ENCODE peak calls at places on chromosomes 7 and 10, in eight cellular contexts. P, V, H, J, W, R, G and C are unnamed samples.

GRCh38 chr10:61642073-61642637 is 20.6 kb upstream of the CABCOCO1 start:
- DNase-seq in P (no peak), V (no peak), H (no peak), J (no peak), W (peak; percentile 31), R (no peak), G (no peak), C (no peak)

GRCh38 chr7:84297606-84298005 is 103.0 kb upstream of the SEMA3A start:
- DNase-seq in P (no peak), V (no peak), H (no peak), J (no peak), W (no peak), R (no peak), G (no peak), C (no peak)

GRCh38 chr7:24800073-24800472 is 42.8 kb upstream of the GSDME start:
- DNase-seq in P (no peak), V (no peak), H (no peak), J (no peak), W (no peak), R (no peak), G (no peak), C (no peak)

GRCh38 chr10:30070001-30070759 is 10.8 kb upstream of the JCAD start:
- DNase-seq in P (no peak), V (no peak), H (no peak), J (no peak), W (no peak), R (peak; percentile 57), G (peak; percentile 77), C (no peak)

GRCh38 chr10:114631678-114632417 is 26.2 kb downstream of the ABLIM1 start:
- DNase-seq in P (peak; percentile 74), V (peak; percentile 54), H (peak; percentile 67), J (peak; percentile 57), W (no peak), R (peak; percentile 13), G (peak; percentile 13), C (peak; percentile 6)

GRCh38 chr10:4981722-4982471 is 18.7 kb downstream of the AKR1C1 start:
- DNase-seq in P (no peak), V (peak; percentile 57), H (no peak), J (no peak), W (peak; percentile 46), R (peak; percentile 65), G (peak; percentile 62), C (no peak)

GRCh38 chr7:288671-289101 is 1.3 kb upstream of the FOXL3 start:
- DNase-seq in P (no peak), V (peak; percentile 42), H (peak; percentile 11), J (no peak), W (no peak), R (no peak), G (no peak), C (no peak)

GRCh38 chr7:26853788-26854393 is 10.5 kb downstream of the SKAP2 start:
- DNase-seq in P (no peak), V (no peak), H (no peak), J (no peak), W (peak; percentile 87), R (no peak), G (peak; percentile 60), C (no peak)

GRCh38 chr10:114779803-114780609 is 41.6 kb upstream of the FHIP2A start:
- DNase-seq in P (no peak), V (no peak), H (no peak), J (no peak), W (peak; percentile 94), R (no peak), G (peak; percentile 81), C (no peak)

GRCh38 chr10:33295851-33296250 is 38.6 kb downstream of the NRP1 start:
- DNase-seq in P (no peak), V (no peak), H (no peak), J (no peak), W (no peak), R (no peak), G (no peak), C (no peak)

GRCh38 chr7:84479059-84479458 is 284.5 kb upstream of the SEMA3A start:
- DNase-seq in P (no peak), V (no peak), H (no peak), J (no peak), W (no peak), R (no peak), G (no peak), C (no peak)

GRCh38 chr10:43574035-43574892 is at the start of gene ZNF239:
- DNase-seq in P (peak; percentile 87), V (peak; percentile 95), H (peak; percentile 95), J (peak; percentile 92), W (peak; percentile 92), R (peak; percentile 93), G (peak; percentile 96), C (peak; percentile 76)

GRCh38 chr7:151834281-151835035 is 42.5 kb downstream of the PRKAG2 start:
- DNase-seq in P (no peak), V (peak; percentile 20), H (no peak), J (no peak), W (no peak), R (no peak), G (no peak), C (no peak)

GRCh38 chr10:11678074-11678793 is 63.9 kb upstream of the ECHDC3 start:
- DNase-seq in P (no peak), V (peak; percentile 22), H (no peak), J (no peak), W (peak; percentile 15), R (no peak), G (peak; percentile 53), C (no peak)

GRCh38 chr10:123380491-123381085 is 226.4 kb downstream of the BUB3 start:
- DNase-seq in P (no peak), V (no peak), H (no peak), J (no peak), W (peak; percentile 6), R (no peak), G (peak; percentile 29), C (no peak)

GRCh38 chr7:91345449-91345848 is 81.2 kb downstream of the FZD1 start:
- DNase-seq in P (no peak), V (no peak), H (no peak), J (no peak), W (no peak), R (no peak), G (no peak), C (no peak)

GRCh38 chr7:3272691-3273141 is 28.3 kb upstream of the SDK1 start:
- DNase-seq in P (no peak), V (no peak), H (no peak), J (no peak), W (peak; percentile 97), R (no peak), G (peak; percentile 61), C (no peak)

GRCh38 chr10:103069453-103070331 is 123.4 kb downstream of the NT5C2 start:
- DNase-seq in P (peak; percentile 65), V (peak; percentile 73), H (peak; percentile 61), J (peak; percentile 48), W (peak; percentile 52), R (peak; percentile 34), G (peak; percentile 64), C (peak; percentile 62)

GRCh38 chr7:93972029-93972725 is 32.0 kb downstream of the BET1 start:
- DNase-seq in P (no peak), V (no peak), H (no peak), J (no peak), W (no peak), R (no peak), G (no peak), C (no peak)

GRCh38 chr7:24756989-24757798 is at the start of gene GSDME:
- DNase-seq in P (peak; percentile 86), V (peak; percentile 57), H (peak; percentile 73), J (peak; percentile 70), W (peak; percentile 71), R (peak; percentile 36), G (peak; percentile 80), C (peak; percentile 36)

GRCh38 chr10:43254199-43254730 is 12.6 kb downstream of the RASGEF1A start:
- DNase-seq in P (peak; percentile 20), V (peak; percentile 46), H (peak; percentile 16), J (no peak), W (no peak), R (no peak), G (no peak), C (no peak)

GRCh38 chr10:73650537-73651331 is 5.1 kb downstream of the SYNPO2L start:
- DNase-seq in P (no peak), V (no peak), H (peak; percentile 92), J (peak; percentile 58), W (peak; percentile 69), R (no peak), G (peak; percentile 50), C (no peak)
- H3K27ac ChIP-seq in P (no peak overlapping the region), V (no peak overlapping the region), H (peak overlapping the region; percentile 98), J (peak overlapping the region; percentile 81), W (peak overlapping the region; percentile 63), R (peak overlapping the region; percentile 40), G (peak overlapping the region; percentile 100), C (no peak overlapping the region)

GRCh38 chr10:18310761-18311160 is 170.5 kb downstream of the CACNB2 start:
- DNase-seq in P (no peak), V (no peak), H (no peak), J (no peak), W (no peak), R (no peak), G (no peak), C (no peak)
- H3K9me3 ChIP-seq in P (no peaks in the 10 kb centered on the region), V (no peaks in the 10 kb centered on the region), H (no peaks in the 10 kb centered on the region), J (no peaks in the 10 kb centered on the region), W (no peaks in the 10 kb centered on the region), R (no peaks in the 10 kb centered on the region), G (no peaks in the 10 kb centered on the region), C (no peaks in the 10 kb centered on the region)

GRCh38 chr7:10973942-10974716 is 457 bp downstream of the PHF14 start:
- DNase-seq in P (peak; percentile 46), V (no peak), H (peak; percentile 40), J (no peak), W (peak; percentile 49), R (peak; percentile 44), G (peak; percentile 40), C (no peak)

GRCh38 chr7:10973061-10973941 is at the start of gene PHF14:
- DNase-seq in P (peak; percentile 97), V (peak; percentile 98), H (peak; percentile 98), J (peak; percentile 97), W (peak; percentile 97), R (peak; percentile 96), G (peak; percentile 99), C (peak; percentile 93)

GRCh38 chr7:10974717-10975032 is 1.0 kb downstream of the PHF14 start:
- DNase-seq in P (no peak), V (no peak), H (no peak), J (no peak), W (no peak), R (no peak), G (no peak), C (no peak)

GRCh38 chr7:10981317-10981716 is 7.6 kb downstream of the PHF14 start:
- DNase-seq in P (no peak), V (no peak), H (no peak), J (no peak), W (no peak), R (no peak), G (no peak), C (no peak)

GRCh38 chr7:10977113-10977512 is 3.4 kb downstream of the PHF14 start:
- DNase-seq in P (no peak), V (no peak), H (no peak), J (no peak), W (no peak), R (no peak), G (no peak), C (no peak)
- H3K27me3 ChIP-seq in P (no peaks in the 10 kb centered on the region), V (no peaks in the 10 kb centered on the region), H (no peaks in the 10 kb centered on the region), J (no peaks in the 10 kb centered on the region), W (no peaks in the 10 kb centered on the region), R (no peaks in the 10 kb centered on the region), G (no peaks in the 10 kb centered on the region), C (no peaks in the 10 kb centered on the region)

DNA sequence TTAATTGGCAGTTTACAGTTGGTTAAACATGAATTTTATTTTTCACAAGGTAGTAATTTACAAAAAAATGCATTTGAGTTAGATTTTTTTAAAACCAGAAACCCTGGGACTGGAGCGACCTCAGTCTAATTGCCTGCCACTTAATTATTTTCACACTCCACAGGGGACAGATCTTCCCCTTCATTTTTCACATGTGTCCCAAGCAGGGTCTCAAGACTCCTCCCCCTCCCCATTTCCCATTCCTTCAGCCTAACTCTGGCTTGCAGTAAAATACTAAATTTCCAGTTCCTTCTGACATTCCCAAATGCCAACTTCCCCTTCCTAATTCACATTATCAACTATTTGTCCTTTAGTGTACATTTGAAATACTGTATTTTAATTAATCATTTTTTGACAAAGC is 948 bp downstream of the ZNF138 start:
- DNase-seq in P (no peak), V (no peak), H (no peak), J (no peak), W (no peak), R (no peak), G (no peak), C (no peak)
- H3K27ac ChIP-seq in P (no peak overlapping the region), V (no peak overlapping the region), H (no peak overlapping the region), J (no peak overlapping the region), W (peak overlapping the region; percentile 71), R (peak overlapping the region; percentile 88), G (no peak overlapping the region), C (no peak overlapping the region)